ENCODE peak calls at places on chromosome 3, in ten cellular contexts. Y is MCF 10A, E is choroid plexus epithelial cell, C is HL-60, A is cardiac muscle cell, W is lung, S is A673, R is cardiac fibroblast, M is mucosa of descending colon, H is fibroblast of the aortic adventitia. K is an unnamed sample.

GRCh38 chr3:72492240-72492639 is 356.0 kb downstream of the SHQ1 start:
- DNase-seq in W (peak), E (peak), A (peak), S (no peak), M (peak), R (peak), H (peak), C (no peak), Y (peak), K (peak)

GRCh38 chr3:130081371-130081881 is at the start of gene ALG1L2:
- DNase-seq in M (no peak), S (no peak), R (no peak), E (no peak), W (no peak), H (no peak), Y (no peak), C (no peak), A (no peak), K (no peak)

GRCh38 chr3:150370129-150370602 is 37.9 kb upstream of the TSC22D2 start:
- DNase-seq in Y (peak), A (peak), M (peak), S (peak), E (peak), C (no peak), R (peak), H (peak), W (peak), K (peak)

GRCh38 chr3:42600958-42601675 is 631 bp downstream of the NKTR start:
- DNase-seq in Y (peak), M (peak), C (peak), W (peak), S (peak), R (peak), E (peak), A (peak), H (peak), K (peak)

GRCh38 chr3:161770532-161771386 is 274.2 kb downstream of the OTOL1 start:
- DNase-seq in E (peak), R (peak), S (no peak), M (no peak), A (no peak), H (peak), Y (peak), W (no peak), C (no peak), K (no peak)

GRCh38 chr3:105505167-105505566 is 138.5 kb downstream of the ALCAM start:
- DNase-seq in H (no peak), W (no peak), S (no peak), Y (no peak), C (peak), E (no peak), A (no peak), R (no peak), M (no peak), K (no peak)

GRCh38 chr3:62872318-62872717 is 2.9 kb downstream of the CADPS start:
- DNase-seq in A (no peak), E (no peak), S (no peak), M (no peak), C (no peak), Y (no peak), W (no peak), R (no peak), H (no peak), K (no peak)

GRCh38 chr3:142931222-142931621 is 32.3 kb downstream of the PAQR9 start:
- DNase-seq in C (peak), E (no peak), A (no peak), Y (no peak), W (no peak), H (no peak), M (no peak), R (no peak), S (no peak), K (no peak)

GRCh38 chr3:149784064-149784704 is 8.2 kb downstream of the ANKUB1 start:
- DNase-seq in Y (no peak), R (no peak), H (no peak), A (peak), C (no peak), S (no peak), M (no peak), E (peak), W (no peak), K (peak)

GRCh38 chr3:69313251-69313650 is 72.6 kb downstream of the FRMD4B start:
- DNase-seq in C (no peak), W (no peak), S (no peak), Y (no peak), E (no peak), R (no peak), M (peak), A (no peak), H (no peak), K (no peak)

GRCh38 chr3:180036678-180037455 is at the start of gene PEX5L:
- DNase-seq in H (peak), W (no peak), S (peak), Y (peak), C (peak), R (peak), E (peak), M (peak), A (peak), K (no peak)

GRCh38 chr3:112982710-112983109 is 7.8 kb upstream of the CD200R1 start:
- DNase-seq in E (no peak), A (no peak), W (no peak), M (no peak), Y (no peak), S (no peak), H (no peak), C (no peak), R (no peak), K (no peak)

GRCh38 chr3:161576733-161577510 is 80.3 kb downstream of the OTOL1 start:
- DNase-seq in A (no peak), Y (peak), W (no peak), E (no peak), R (no peak), C (no peak), S (no peak), M (no peak), H (no peak), K (no peak)

GRCh38 chr3:112776000-112776399 is 70.7 kb downstream of the CD200R1L start:
- DNase-seq in H (peak), R (peak), E (peak), A (no peak), W (no peak), Y (peak), S (no peak), M (no peak), C (no peak), K (peak)

GRCh38 chr3:166191406-166191805 is 354.2 kb upstream of the BCHE start:
- DNase-seq in S (no peak), H (no peak), W (no peak), A (no peak), Y (no peak), M (no peak), C (no peak), E (no peak), R (no peak), K (no peak)

GRCh38 chr3:147431746-147432145 is 22.6 kb downstream of the ZIC1 start:
- DNase-seq in W (no peak), A (no peak), S (no peak), Y (no peak), R (no peak), H (peak), E (peak), C (no peak), M (no peak), K (no peak)

GRCh38 chr3:98655666-98656065 is 62.3 kb upstream of the CPOX start:
- DNase-seq in H (peak), M (no peak), Y (no peak), A (peak), W (no peak), E (peak), R (peak), C (no peak), S (no peak), K (peak)

GRCh38 chr3:67947808-67948508 is 293.5 kb upstream of the SUCLG2 start:
- DNase-seq in E (peak), M (no peak), C (no peak), Y (no peak), W (no peak), H (no peak), R (no peak), A (no peak), S (no peak), K (no peak)

GRCh38 chr3:182981038-182981380 is 671 bp upstream of the DCUN1D1 start:
- DNase-seq in A (no peak), R (no peak), Y (no peak), S (no peak), M (peak), C (no peak), E (no peak), W (no peak), H (no peak), K (no peak)

GRCh38 chr3:85821130-85821756 is 862.5 kb downstream of the CADM2 start:
- DNase-seq in M (peak), W (no peak), S (peak), Y (peak), H (no peak), C (peak), E (peak), A (peak), R (peak), K (no peak)

GRCh38 chr3:45635475-45636256 is 41.1 kb downstream of the LIMD1 start:
- DNase-seq in H (peak), A (peak), W (peak), S (no peak), M (no peak), R (peak), E (peak), C (no peak), Y (peak), K (peak)

GRCh38 chr3:60829058-60829457 is 422.2 kb downstream of the FHIT start:
- DNase-seq in E (no peak), M (no peak), S (no peak), C (no peak), W (no peak), Y (no peak), H (no peak), R (no peak), A (no peak), K (no peak)

GRCh38 chr3:57079221-57079831 is 18.9 kb downstream of the SPATA12 start:
- DNase-seq in A (peak), Y (peak), R (no peak), M (peak), W (peak), H (peak), C (no peak), S (peak), E (peak), K (no peak)

GRCh38 chr3:122969585-122970453 is 57.7 kb downstream of the SEMA5B start:
- DNase-seq in M (no peak), C (no peak), W (no peak), E (peak), Y (peak), S (no peak), R (peak), H (peak), A (peak), K (peak)

GRCh38 chr3:138640537-138640936 is 32.0 kb downstream of the FAIM start:
- DNase-seq in S (no peak), M (no peak), H (no peak), R (peak), Y (peak), W (no peak), E (no peak), C (no peak), A (no peak), K (no peak)

GRCh38 chr3:142888484-142889262 is at the start of gene PCOLCE2:
- DNase-seq in S (peak), E (no peak), R (no peak), H (peak), M (no peak), Y (peak), A (peak), W (no peak), C (peak), K (no peak)

GRCh38 chr3:175861916-175862315 is 1002.8 kb downstream of the NAALADL2 start:
- DNase-seq in A (peak), E (no peak), H (peak), W (no peak), C (no peak), S (no peak), Y (no peak), M (no peak), R (no peak), K (no peak)

GRCh38 chr3:37997321-37997720 is 6.7 kb downstream of the VILL start:
- DNase-seq in R (no peak), E (no peak), Y (no peak), M (no peak), S (no peak), W (no peak), C (no peak), A (no peak), H (no peak), K (no peak)

GRCh38 chr3:37996785-37997301 is 6.3 kb downstream of the VILL start:
- DNase-seq in E (peak), A (peak), S (peak), Y (peak), W (peak), H (peak), R (peak), M (peak), C (peak), K (peak)

GRCh38 chr3:37999836-38000235 is 9.2 kb downstream of the VILL start:
- DNase-seq in H (no peak), M (peak), S (no peak), Y (no peak), C (no peak), A (no peak), R (no peak), E (no peak), W (no peak), K (no peak)

GRCh38 chr3:37995652-37996641 is 5.4 kb downstream of the VILL start:
- DNase-seq in H (no peak), Y (no peak), W (no peak), E (peak), A (no peak), R (no peak), C (no peak), M (no peak), S (no peak), K (no peak)

DNA sequence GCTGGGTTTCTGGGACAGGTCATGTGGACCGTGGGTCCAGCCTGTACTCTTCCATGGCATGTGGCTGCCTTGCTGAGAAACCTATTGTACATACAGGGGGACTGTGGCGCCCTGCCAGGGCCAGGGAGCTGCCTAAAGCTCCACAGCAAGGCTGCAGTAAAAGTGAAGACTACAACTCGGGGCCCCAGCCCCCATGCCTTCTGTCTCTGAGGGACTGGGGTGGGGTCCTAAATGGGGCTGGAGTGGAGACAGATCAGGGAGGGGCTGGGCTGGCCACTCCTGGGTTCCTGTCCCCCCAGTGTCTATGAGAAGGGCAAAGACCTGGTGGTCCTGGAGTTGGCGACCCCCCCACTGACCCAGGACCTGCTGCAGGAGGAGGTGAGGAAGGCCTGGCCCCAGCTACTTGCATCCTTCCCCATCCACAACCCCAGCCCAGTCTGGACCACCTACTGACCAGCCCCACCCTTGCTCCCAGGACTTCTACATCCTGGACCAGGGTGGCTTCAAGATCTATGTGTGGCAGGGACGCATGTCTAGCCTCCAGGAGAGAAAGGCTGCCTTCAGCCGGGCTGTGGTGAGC is 7.3 kb downstream of the VILL start:
- DNase-seq in A (no peak), M (no peak), S (no peak), Y (no peak), C (no peak), E (no peak), R (no peak), H (no peak), W (no peak), K (no peak)
- TF ChIP-seq CTCF in A (no peak), M (no peak), S (no peak), Y (no peak), C (no peak), E (no peak), R (no peak), H (no peak), W (no peak), K (no peak)

GRCh38 chr3:133905376-133905775 is 9.7 kb upstream of the RAB6B start:
- DNase-seq in R (no peak), E (no peak), W (no peak), A (no peak), C (no peak), H (no peak), Y (no peak), S (no peak), M (no peak), K (no peak)

GRCh38 chr3:133897547-133897946 is 1.9 kb upstream of the RAB6B start:
- DNase-seq in Y (no peak), S (no peak), R (no peak), A (no peak), W (no peak), M (no peak), E (no peak), C (no peak), H (no peak), K (no peak)

GRCh38 chr3:133899309-133899708 is 3.6 kb upstream of the RAB6B start:
- DNase-seq in S (no peak), C (peak), E (no peak), R (no peak), M (no peak), W (no peak), A (no peak), H (no peak), Y (no peak), K (no peak)

GRCh38 chr3:133896002-133896761 is 500 bp upstream of the RAB6B start:
- DNase-seq in H (peak), W (no peak), M (no peak), E (peak), A (peak), S (no peak), C (no peak), Y (no peak), R (peak), K (no peak)

GRCh38 chr3:133901083-133901482 is 5.4 kb upstream of the RAB6B start:
- DNase-seq in M (no peak), A (no peak), H (no peak), R (no peak), W (no peak), C (no peak), S (no peak), Y (no peak), E (no peak), K (no peak)
- TF ChIP-seq CTCF in M (no peak), A (peak), H (no peak), R (peak), W (no peak), C (no peak), S (no peak), Y (no peak), E (peak), K (peak)

GRCh38 chr3:94115482-94115881 is 52.6 kb downstream of the NSUN3 start:
- DNase-seq in Y (peak), C (no peak), H (peak), S (peak), W (no peak), R (peak), M (no peak), A (peak), E (peak), K (peak)
- TF ChIP-seq CTCF in Y (peak), C (no peak), H (peak), S (peak), W (no peak), R (peak), M (no peak), A (peak), E (peak), K (peak)

GRCh38 chr3:155688481-155688880 is 56.4 kb downstream of the PLCH1 start:
- DNase-seq in S (no peak), C (no peak), Y (no peak), A (no peak), M (no peak), H (no peak), E (no peak), R (no peak), W (no peak), K (no peak)

GRCh38 chr3:155682437-155682836 is 62.4 kb downstream of the PLCH1 start:
- DNase-seq in A (no peak), R (no peak), Y (no peak), S (no peak), W (no peak), H (no peak), C (peak), M (no peak), E (no peak), K (no peak)

DNA sequence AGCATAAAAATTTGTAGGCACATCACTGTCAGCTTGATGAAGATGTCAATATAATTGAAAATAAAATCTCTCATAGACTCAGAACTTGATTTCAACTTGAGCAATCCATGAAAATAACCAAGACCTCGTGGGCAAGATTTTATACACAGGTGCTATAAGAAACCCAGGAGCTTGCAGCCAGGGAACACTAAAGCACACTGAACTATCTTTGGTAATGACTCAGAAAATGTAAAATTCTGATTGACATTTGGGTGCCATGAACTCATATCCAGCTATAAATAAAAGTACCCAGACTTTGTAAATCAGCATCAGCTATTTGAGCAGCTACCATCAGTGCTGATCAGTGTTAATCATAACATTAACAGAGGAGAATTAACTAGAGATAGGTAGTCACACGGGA is 61.5 kb downstream of the PLCH1 start:
- DNase-seq in R (no peak), C (no peak), S (no peak), A (no peak), H (no peak), W (no peak), E (no peak), Y (no peak), M (no peak), K (no peak)
- TF ChIP-seq CTCF in R (no peak), C (no peak), S (no peak), A (no peak), H (no peak), W (no peak), E (no peak), Y (no peak), M (no peak), K (no peak)

GRCh38 chr3:192514754-192515660 is 212.3 kb downstream of the FGF12 start:
- DNase-seq in H (no peak), E (no peak), Y (no peak), W (no peak), A (peak), M (peak), R (no peak), S (peak), C (no peak), K (no peak)
- TF ChIP-seq CTCF in H (no peak), E (no peak), Y (no peak), W (no peak), A (peak), M (no peak), R (no peak), S (peak), C (no peak), K (no peak)

GRCh38 chr3:128367726-128368125 is 99.0 kb downstream of the DNAJB8 start:
- DNase-seq in W (no peak), A (no peak), R (no peak), H (no peak), C (no peak), Y (peak), S (no peak), E (peak), M (no peak), K (no peak)
- TF ChIP-seq CTCF in W (no peak), A (no peak), R (no peak), H (no peak), C (no peak), Y (no peak), S (no peak), E (no peak), M (no peak), K (no peak)

K was measured in HFFc6.